ENCODE peak calls at places on chromosomes 7 and 10, in seven cellular contexts. A is EH; Z is GM23248; T is activated naive CD4-positive, alpha-beta T cell treated with Interleukin-2 at 50 U/mL for 16 hours; U is brain pericyte; D is renal cortical epithelial cell; G is AG08395. Q is an unnamed sample.

GRCh38 chr7:55121249-55121648 is 102.4 kb downstream of the EGFR start:
- DNase-seq in T (no peak), U (no peak), A (no peak), Z (no peak), G (no peak), D (no peak), Q (no peak)

GRCh38 chr10:69281507-69282413 is 3.5 kb downstream of the HK1 start:
- DNase-seq in U (no peak), Z (no peak), D (no peak), G (no peak), A (no peak), T (no peak), Q (no peak)

GRCh38 chr7:106177738-106178592 is 65.9 kb upstream of the SYPL1 start:
- DNase-seq in Z (no peak), T (no peak), A (no peak), G (no peak), D (no peak), U (no peak), Q (no peak)

GRCh38 chr10:131870411-131870810 is 30.4 kb upstream of the PPP2R2D start:
- DNase-seq in T (no peak), A (no peak), G (no peak), U (no peak), Z (no peak), D (no peak), Q (no peak)

GRCh38 chr10:10609379-10609955 is 408.2 kb upstream of the CELF2 start:
- DNase-seq in U (no peak), D (no peak), A (no peak), Z (no peak), T (no peak), G (no peak), Q (no peak)

GRCh38 chr10:87646920-87647319 is 12.8 kb upstream of the PAPSS2 start:
- DNase-seq in U (no peak), D (no peak), G (no peak), A (no peak), T (no peak), Z (no peak), Q (no peak)

GRCh38 chr10:91596821-91597396 is 36.0 kb downstream of the PPP1R3C start:
- DNase-seq in Z (peak; percentile 85), T (no peak), A (peak; percentile 81), U (no peak), G (peak; percentile 27), D (peak; percentile 64), Q (no peak)

GRCh38 chr10:68239596-68240150 is 7.8 kb upstream of the ATOH7 start:
- DNase-seq in U (peak; percentile 4), A (peak; percentile 13), G (no peak), D (peak; percentile 55), Z (no peak), T (no peak), Q (peak; percentile 26)

GRCh38 chr7:77247206-77247850 is 47.7 kb upstream of the FGL2 start:
- DNase-seq in D (peak; percentile 78), Z (peak; percentile 78), U (peak; percentile 44), A (peak; percentile 64), T (peak; percentile 89), G (peak; percentile 54), Q (peak; percentile 49)

GRCh38 chr10:13792011-13792410 is 205.2 kb downstream of the PRPF18 start:
- DNase-seq in D (no peak), A (no peak), Z (no peak), G (no peak), U (no peak), T (no peak), Q (no peak)

GRCh38 chr7:15007507-15007906 is 105.0 kb upstream of the DGKB start:
- DNase-seq in A (peak; percentile 3), G (no peak), Z (no peak), D (peak; percentile 40), T (no peak), U (no peak), Q (peak; percentile 6)

GRCh38 chr10:102408728-102409603 is 9.6 kb downstream of the PSD start:
- DNase-seq in Z (peak; percentile 73), T (peak; percentile 81), U (no peak), D (no peak), A (no peak), G (peak; percentile 19), Q (no peak)

GRCh38 chr7:44114586-44115310 is 8.6 kb downstream of the POLD2 start:
- DNase-seq in A (no peak), Z (no peak), T (no peak), D (no peak), G (no peak), U (no peak), Q (no peak)

GRCh38 chr7:28921822-28922221 is 36.3 kb downstream of the TRIL start:
- DNase-seq in U (no peak), T (peak; percentile 24), G (peak; percentile 73), Z (peak; percentile 83), A (peak; percentile 68), D (peak; percentile 59), Q (peak; percentile 26)

GRCh38 chr7:158975526-158976467 is 119.4 kb downstream of the DYNC2I1 start:
- DNase-seq in U (no peak), Z (no peak), A (no peak), D (no peak), T (peak; percentile 22), G (no peak), Q (no peak)

GRCh38 chr10:31215052-31215451 is 104.0 kb upstream of the ZEB1 start:
- DNase-seq in Z (no peak), G (no peak), T (no peak), A (no peak), U (no peak), D (no peak), Q (no peak)

GRCh38 chr10:130409931-130410330 is 273.7 kb downstream of the GLRX3 start:
- DNase-seq in T (no peak), G (no peak), U (no peak), D (no peak), A (no peak), Z (no peak), Q (no peak)

GRCh38 chr10:128643658-128644057 is 517.4 kb upstream of the MKI67 start:
- DNase-seq in A (no peak), U (no peak), D (no peak), T (no peak), Z (no peak), G (no peak), Q (no peak)

GRCh38 chr7:30796105-30796869 is 25.1 kb downstream of the MINDY4 start:
- DNase-seq in G (peak; percentile 51), T (no peak), U (no peak), A (peak; percentile 60), D (peak; percentile 88), Z (peak; percentile 61), Q (no peak)

GRCh38 chr7:150479023-150479716 is 28.7 kb downstream of the GIMAP8 start:
- DNase-seq in T (no peak), D (no peak), Z (no peak), A (no peak), U (no peak), G (no peak), Q (no peak)

GRCh38 chr10:132007681-132008080 is 26.0 kb upstream of the BNIP3 start:
- DNase-seq in U (no peak), T (no peak), A (no peak), D (no peak), G (no peak), Z (no peak), Q (no peak)

GRCh38 chr7:115940462-115941060 is 90.0 kb downstream of the TFEC start:
- DNase-seq in D (no peak), T (no peak), G (no peak), Z (peak; percentile 10), A (no peak), U (no peak), Q (no peak)

GRCh38 chr7:921581-922333 is 32.7 kb downstream of the ADAP1 start:
- DNase-seq in G (no peak), T (no peak), Z (no peak), D (no peak), U (no peak), A (no peak), Q (no peak)

GRCh38 chr10:77774940-77775391 is 137.4 kb upstream of the KCNMA1 start:
- DNase-seq in Z (no peak), A (peak; percentile 15), D (peak; percentile 85), G (no peak), U (no peak), T (no peak), Q (no peak)

GRCh38 chr7:94375167-94375566 is 19.5 kb upstream of the COL1A2 start:
- DNase-seq in Z (peak; percentile 94), U (peak; percentile 78), G (peak; percentile 80), D (peak; percentile 85), A (peak; percentile 97), T (no peak), Q (peak; percentile 64)

GRCh38 chr7:138478499-138478908 is 18.4 kb downstream of the TRIM24 start:
- DNase-seq in A (no peak), T (no peak), G (no peak), U (no peak), Z (no peak), D (peak; percentile 34), Q (no peak)

GRCh38 chr7:107920048-107920772 is 29.2 kb downstream of the DLD start:
- DNase-seq in T (no peak), U (peak; percentile 43), A (peak; percentile 31), D (peak; percentile 37), G (no peak), Z (no peak), Q (no peak)

Q was measured in MG63.